ENCODE peak calls at places on chromosomes 12 and 14, in five cellular contexts. B is epithelial cell of proximal tubule, D is AG09309, N is uterus, S is neural crest cell. Z is an unnamed sample.

GRCh38 chr12:25187781-25188180 is 7.2 kb downstream of the DNAI7 start:
- DNase-seq in B (no peak), S (no peak), N (no peak), D (peak), Z (peak)

GRCh38 chr14:104876251-104876699 is 11.2 kb downstream of the CEP170B start:
- DNase-seq in N (no peak), D (no peak), B (no peak), S (no peak), Z (no peak)

GRCh38 chr12:73935817-73936216 is 601.8 kb upstream of the ATXN7L3B start:
- DNase-seq in N (no peak), S (no peak), B (no peak), D (no peak), Z (no peak)

GRCh38 chr14:105861985-105862465 is 335.6 kb downstream of the TMEM121 start:
- DNase-seq in N (no peak), B (no peak), D (no peak), S (no peak), Z (no peak)

GRCh38 chr12:92629349-92630065 is 73.3 kb upstream of the PLEKHG7 start:
- DNase-seq in D (no peak), B (no peak), S (no peak), N (no peak), Z (no peak)

GRCh38 chr14:97441740-97442362 is 644.7 kb downstream of the VRK1 start:
- DNase-seq in B (no peak), D (no peak), S (no peak), N (no peak), Z (no peak)

GRCh38 chr12:87119713-87120112 is 863.5 kb upstream of the MGAT4C start:
- DNase-seq in N (no peak), D (no peak), S (no peak), B (no peak), Z (no peak)

GRCh38 chr12:7450667-7451066 is 6.7 kb upstream of the CD163L1 start:
- DNase-seq in N (no peak), B (no peak), D (no peak), S (no peak), Z (no peak)

GRCh38 chr14:71693373-71693772 is 238.9 kb upstream of the RGS6 start:
- DNase-seq in S (no peak), N (no peak), D (peak), B (no peak), Z (peak)

GRCh38 chr14:103382375-103382774 is 2.8 kb upstream of the MARK3 start:
- DNase-seq in N (no peak), S (no peak), B (no peak), D (no peak), Z (no peak)

GRCh38 chr14:104175811-104176210 is 37.4 kb downstream of the KIF26A start:
- DNase-seq in N (no peak), D (no peak), S (no peak), B (no peak), Z (no peak)

GRCh38 chr12:63961543-63961942 is 117.0 kb downstream of the SRGAP1 start:
- DNase-seq in S (no peak), B (no peak), N (no peak), D (no peak), Z (no peak)

GRCh38 chr14:75751291-75751690 is 90.2 kb downstream of the TTLL5 start:
- DNase-seq in B (no peak), S (no peak), D (no peak), N (no peak), Z (no peak)

DNA sequence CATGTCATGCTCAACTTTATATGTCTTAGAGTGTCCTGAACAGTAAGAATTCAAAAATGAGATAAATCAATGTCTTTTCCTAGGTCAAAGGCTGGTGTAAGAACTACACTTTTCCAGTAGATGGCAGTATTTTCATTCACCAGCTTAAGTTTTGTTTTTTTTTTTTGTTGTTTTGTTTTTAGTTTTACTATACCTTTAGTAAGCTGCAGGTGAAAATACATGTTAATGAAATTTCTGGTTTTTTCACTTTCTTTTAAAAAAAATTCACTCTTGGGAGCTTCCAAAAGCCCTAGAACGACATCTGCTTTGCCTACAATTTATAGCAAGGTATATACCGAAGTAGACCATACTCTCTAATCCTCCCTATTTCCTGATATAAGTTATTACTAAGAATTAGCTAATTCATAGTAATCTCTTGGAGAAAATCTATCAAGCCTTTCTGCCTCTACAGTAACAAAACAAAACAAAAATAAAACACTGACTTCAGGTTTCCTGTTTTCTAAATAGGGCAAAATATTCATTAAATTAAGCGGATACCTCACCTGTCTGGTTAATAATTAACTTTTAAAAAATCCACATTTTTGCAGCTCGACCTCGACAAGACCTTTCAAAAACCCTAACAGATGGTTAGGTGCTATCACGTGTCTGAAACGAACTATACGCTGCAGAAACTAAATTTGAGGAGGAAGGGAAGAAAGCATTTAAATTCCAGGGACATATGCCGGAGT is 2.7 kb upstream of the SAMD4A start:
- DNase-seq in B (no peak), D (no peak), S (no peak), N (no peak), Z (no peak)
- TF ChIP-seq CTCF in B (peak), D (peak), S (peak), N (peak), Z (peak)

GRCh38 chr12:40107098-40107802 is 1.4 kb upstream of the SLC2A13 start:
- DNase-seq in S (peak), B (no peak), N (peak), D (peak), Z (peak)
- TF ChIP-seq CTCF in S (peak), B (peak), N (peak), D (peak), Z (peak)

DNA sequence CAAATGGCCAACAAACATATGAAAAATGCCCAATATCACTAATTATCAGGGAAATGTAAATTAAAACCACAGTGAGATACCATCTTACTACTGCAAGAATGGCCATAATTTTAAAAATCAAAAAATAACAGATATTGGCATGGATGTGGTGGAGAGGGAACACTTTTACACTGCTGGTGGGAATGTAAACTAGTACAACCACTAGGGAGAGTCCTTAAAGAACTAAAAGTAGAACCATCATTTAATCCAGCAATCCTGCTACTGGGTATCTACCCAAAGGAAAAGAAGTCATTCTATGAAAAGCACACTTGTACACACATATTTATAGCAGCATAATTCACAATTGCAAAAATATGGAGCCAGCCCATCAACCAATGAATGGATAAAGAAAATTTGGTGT is 459.7 kb downstream of the GXYLT1 start:
- DNase-seq in S (no peak), B (no peak), D (no peak), N (no peak), Z (no peak)
- TF ChIP-seq CTCF in S (no peak), B (no peak), D (no peak), N (no peak), Z (no peak)

GRCh38 chr12:42792265-42792664 is 202.7 kb upstream of the PRICKLE1 start:
- DNase-seq in N (no peak), S (no peak), D (no peak), B (no peak), Z (no peak)
- TF ChIP-seq CTCF in N (no peak), S (peak), D (peak), B (peak), Z (no peak)

GRCh38 chr14:58636129-58636528 is 1.6 kb upstream of the DACT1 start:
- DNase-seq in D (no peak), S (no peak), B (no peak), N (no peak), Z (no peak)

GRCh38 chr14:58637040-58637390 is 747 bp upstream of the DACT1 start:
- DNase-seq in N (peak), D (peak), S (no peak), B (no peak), Z (peak)

GRCh38 chr14:58637391-58638230 is at the start of gene DACT1:
- DNase-seq in N (peak), B (no peak), D (peak), S (peak), Z (peak)

GRCh38 chr14:58639842-58640484 is 2.2 kb downstream of the DACT1 start:
- DNase-seq in B (no peak), S (peak), D (peak), N (peak), Z (peak)

GRCh38 chr14:58638231-58639205 is 756 bp downstream of the DACT1 start:
- DNase-seq in N (peak), B (no peak), S (peak), D (no peak), Z (no peak)
- TF ChIP-seq CTCF in N (no peak), B (peak), S (peak), D (no peak), Z (no peak)

DNA sequence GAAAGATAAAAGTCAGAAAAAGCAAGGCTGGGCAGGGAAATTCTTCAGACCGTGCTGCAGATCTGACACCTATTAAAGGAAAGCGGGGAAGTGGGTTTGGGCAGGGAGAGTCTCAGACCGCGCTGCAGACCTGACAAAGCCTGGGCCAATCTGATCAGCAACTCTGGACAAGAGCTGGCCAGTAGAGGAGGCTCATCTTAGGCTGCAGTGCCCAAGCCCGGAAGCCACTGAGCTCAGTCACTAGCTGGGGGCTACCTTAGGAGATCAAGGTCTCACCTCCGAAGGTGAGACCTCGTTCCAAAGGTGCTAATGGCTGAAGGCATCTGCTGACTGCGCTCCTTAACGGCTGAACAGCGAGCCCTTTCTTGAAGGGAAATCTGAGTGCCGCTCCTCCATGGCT is 60.2 kb downstream of the SINHCAF start:
- DNase-seq in S (no peak), N (no peak), D (no peak), B (no peak), Z (no peak)
- TF ChIP-seq CTCF in S (no peak), N (no peak), D (no peak), B (no peak), Z (no peak)

GRCh38 chr12:88578821-88579518 is 1.3 kb downstream of the KITLG start:
- DNase-seq in N (no peak), D (no peak), S (peak), B (no peak), Z (no peak)
- TF ChIP-seq CTCF in N (peak), D (peak), S (peak), B (peak), Z (peak)

GRCh38 chr12:109995366-109995702 is 834 bp downstream of the GIT2 start:
- DNase-seq in N (no peak), S (no peak), B (no peak), D (no peak), Z (no peak)

GRCh38 chr12:109997393-109997792 is 1.2 kb upstream of the GIT2 start:
- DNase-seq in B (no peak), N (no peak), S (no peak), D (no peak), Z (no peak)

GRCh38 chr12:109998241-109998903 is 858 bp upstream of the ANKRD13A start:
- DNase-seq in S (peak), B (no peak), N (no peak), D (no peak), Z (no peak)

GRCh38 chr12:109995703-109996482 is at the start of gene GIT2:
- DNase-seq in N (peak), S (peak), D (no peak), B (no peak), Z (peak)

DNA sequence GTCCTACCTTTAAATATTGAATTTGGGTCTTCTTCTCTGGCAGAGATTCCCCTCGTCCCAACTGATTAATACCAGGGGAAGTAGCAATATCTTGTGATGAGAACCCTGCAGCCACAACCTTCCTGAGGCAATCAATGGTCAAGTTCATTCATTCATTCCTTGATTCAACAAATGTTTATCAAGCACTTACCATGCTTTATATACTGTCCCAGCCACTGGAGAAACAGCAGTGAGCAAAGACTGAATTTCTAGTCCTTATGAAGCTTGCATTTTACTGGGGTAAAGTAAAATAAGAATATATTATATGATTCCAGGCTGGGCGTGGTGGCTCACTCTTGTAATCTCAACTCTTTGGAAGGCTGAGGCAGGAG is 300 bp upstream of the GIT2 start:
- DNase-seq in D (no peak), N (no peak), S (no peak), B (no peak), Z (no peak)
- TF ChIP-seq CTCF in D (no peak), N (no peak), S (no peak), B (no peak), Z (no peak)

GRCh38 chr12:10178766-10179165 is at the start of gene TMEM52B:
- DNase-seq in B (peak), N (no peak), D (no peak), S (no peak), Z (no peak)

GRCh38 chr12:10179871-10180270 is 1.0 kb downstream of the TMEM52B start:
- DNase-seq in D (no peak), N (no peak), S (no peak), B (no peak), Z (no peak)

GRCh38 chr12:10174986-10175614 is 3.2 kb upstream of the OLR1 start:
- DNase-seq in B (no peak), S (no peak), D (no peak), N (no peak), Z (no peak)

GRCh38 chr12:10171954-10172353 is at the start of gene OLR1:
- DNase-seq in S (no peak), D (no peak), N (no peak), B (no peak), Z (no peak)

DNA sequence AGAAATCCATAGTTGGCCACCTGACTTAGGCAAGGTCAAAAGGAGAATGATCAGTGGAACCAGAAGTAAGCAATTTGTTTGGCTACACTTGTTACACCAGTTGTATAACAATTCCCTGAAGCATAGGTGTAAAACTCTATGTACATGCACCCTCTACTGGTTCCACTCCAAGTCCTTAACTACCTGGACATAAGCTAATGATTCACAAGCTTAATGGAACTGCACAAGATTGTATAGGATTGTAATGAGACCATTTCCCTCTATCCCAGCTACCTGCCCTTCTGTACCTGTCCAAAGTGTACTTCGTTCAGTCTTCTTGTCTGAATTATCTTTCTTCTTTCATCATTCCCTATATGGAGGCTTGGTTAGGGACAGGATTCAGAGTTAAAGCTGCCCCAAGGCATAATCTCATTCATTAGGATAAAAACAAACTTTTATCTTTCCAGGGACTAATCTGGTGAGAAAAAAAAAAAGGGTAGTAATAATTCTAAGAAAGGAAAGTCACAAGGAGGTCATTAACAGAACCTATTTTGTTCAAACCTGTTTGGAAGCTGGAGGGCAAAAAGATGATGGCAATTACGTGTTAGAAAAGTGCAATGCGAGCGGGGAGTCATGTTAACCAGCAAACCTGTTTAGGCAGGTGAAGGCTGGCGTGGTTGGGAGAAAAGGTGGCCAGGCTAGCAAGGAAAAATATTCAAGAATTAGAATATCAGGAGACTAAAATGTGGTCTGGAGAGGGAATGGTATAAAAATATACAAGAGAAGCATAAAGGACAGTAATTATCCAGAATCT is 2.8 kb upstream of the TMEM52B start:
- DNase-seq in S (no peak), D (no peak), B (no peak), N (no peak), Z (no peak)
- TF ChIP-seq CTCF in S (no peak), D (no peak), B (peak), N (no peak), Z (no peak)

GRCh38 chr12:62794218-62794583 is 140.7 kb downstream of the PPM1H start:
- DNase-seq in D (no peak), S (no peak), N (no peak), B (no peak), Z (no peak)
- TF ChIP-seq CTCF in D (no peak), S (peak), N (no peak), B (no peak), Z (no peak)